ENCODE peak calls at places on chromosomes 3 and 15, in six cellular contexts. One of them, this sample, is unnamed.

GRCh38 chr3:194777729-194778128 is 92.0 kb downstream of the FAM43A start:
- DNase-seq in H7: no peak
- DNase-seq in activated naive CD4-positive, alpha-beta T cell: no peak
- DNase-seq in GM23248: no peak
- DNase-seq in AML-193: no peak
- DNase-seq in HT1080: no peak
- DNase-seq in this sample: no peak

GRCh38 chr15:78418681-78419080 is 19.3 kb upstream of the IREB2 start:
- DNase-seq in H7: no peak
- DNase-seq in activated naive CD4-positive, alpha-beta T cell: no peak
- DNase-seq in GM23248: no peak
- DNase-seq in AML-193: no peak
- DNase-seq in HT1080: no peak
- DNase-seq in this sample: no peak

GRCh38 chr3:32280262-32280910 is 41.9 kb downstream of the CMTM8 start:
- DNase-seq in H7: no peak
- DNase-seq in activated naive CD4-positive, alpha-beta T cell: no peak
- DNase-seq in GM23248: no peak
- DNase-seq in AML-193: no peak
- DNase-seq in HT1080: peak
- DNase-seq in this sample: no peak

GRCh38 chr3:55790596-55791350 is 303.7 kb upstream of the WNT5A start:
- DNase-seq in H7: no peak
- DNase-seq in activated naive CD4-positive, alpha-beta T cell: no peak
- DNase-seq in GM23248: no peak
- DNase-seq in AML-193: no peak
- DNase-seq in HT1080: no peak
- DNase-seq in this sample: no peak

GRCh38 chr15:73857193-73857920 is 16.0 kb upstream of the TBC1D21 start:
- DNase-seq in H7: no peak
- DNase-seq in activated naive CD4-positive, alpha-beta T cell: no peak
- DNase-seq in GM23248: no peak
- DNase-seq in AML-193: no peak
- DNase-seq in HT1080: no peak
- DNase-seq in this sample: no peak

GRCh38 chr3:13452490-13453335 is 27.4 kb upstream of the HDAC11 start:
- DNase-seq in H7: peak
- DNase-seq in activated naive CD4-positive, alpha-beta T cell: no peak
- DNase-seq in GM23248: peak
- DNase-seq in AML-193: peak
- DNase-seq in HT1080: peak
- DNase-seq in this sample: no peak

GRCh38 chr15:48440084-48440483 is 108.9 kb downstream of the DUT start:
- DNase-seq in H7: peak
- DNase-seq in activated naive CD4-positive, alpha-beta T cell: no peak
- DNase-seq in GM23248: peak
- DNase-seq in AML-193: no peak
- DNase-seq in HT1080: no peak
- DNase-seq in this sample: no peak

GRCh38 chr3:40985195-40985594 is 214.1 kb upstream of the CTNNB1 start:
- DNase-seq in H7: no peak
- DNase-seq in activated naive CD4-positive, alpha-beta T cell: no peak
- DNase-seq in GM23248: no peak
- DNase-seq in AML-193: no peak
- DNase-seq in HT1080: no peak
- DNase-seq in this sample: no peak

GRCh38 chr3:160956785-160957184 is 148.4 kb downstream of the B3GALNT1 start:
- DNase-seq in H7: no peak
- DNase-seq in activated naive CD4-positive, alpha-beta T cell: no peak
- DNase-seq in GM23248: peak
- DNase-seq in AML-193: peak
- DNase-seq in HT1080: peak
- DNase-seq in this sample: no peak

GRCh38 chr3:58528629-58529028 is 8.4 kb downstream of the ACOX2 start:
- DNase-seq in H7: peak
- DNase-seq in activated naive CD4-positive, alpha-beta T cell: no peak
- DNase-seq in GM23248: peak
- DNase-seq in AML-193: peak
- DNase-seq in HT1080: peak
- DNase-seq in this sample: peak

GRCh38 chr3:35291837-35292236 is 347.5 kb upstream of the ARPP21 start:
- DNase-seq in H7: no peak
- DNase-seq in activated naive CD4-positive, alpha-beta T cell: no peak
- DNase-seq in GM23248: no peak
- DNase-seq in AML-193: no peak
- DNase-seq in HT1080: no peak
- DNase-seq in this sample: no peak

GRCh38 chr15:98838387-98839259 is 169.0 kb downstream of the PGPEP1L start:
- DNase-seq in H7: no peak
- DNase-seq in activated naive CD4-positive, alpha-beta T cell: no peak
- DNase-seq in GM23248: no peak
- DNase-seq in AML-193: no peak
- DNase-seq in HT1080: no peak
- DNase-seq in this sample: no peak

GRCh38 chr3:30007668-30008067 is 598.7 kb upstream of the TGFBR2 start:
- DNase-seq in H7: no peak
- DNase-seq in activated naive CD4-positive, alpha-beta T cell: no peak
- DNase-seq in GM23248: peak
- DNase-seq in AML-193: peak
- DNase-seq in HT1080: peak
- DNase-seq in this sample: no peak

GRCh38 chr3:171354706-171355582 is 105.3 kb downstream of the TNIK start:
- DNase-seq in H7: no peak
- DNase-seq in activated naive CD4-positive, alpha-beta T cell: no peak
- DNase-seq in GM23248: no peak
- DNase-seq in AML-193: no peak
- DNase-seq in HT1080: peak
- DNase-seq in this sample: no peak

GRCh38 chr3:42025388-42026138 is 63.7 kb upstream of the ULK4 start:
- DNase-seq in H7: peak
- DNase-seq in activated naive CD4-positive, alpha-beta T cell: no peak
- DNase-seq in GM23248: peak
- DNase-seq in AML-193: peak
- DNase-seq in HT1080: peak
- DNase-seq in this sample: peak

This sample was measured in breast epithelium.